ENCODE peak calls at places on chromosome 13, in eight cellular contexts. One of them, this sample, is unnamed. For H3K4me1, the result is how much of the 10 kb centered on the place peaks cover.

GRCh38 chr13:93450226-93450625 is 223.6 kb downstream of the GPC6 start:
- DNase-seq in lower lobe of right lung: no peak
- DNase-seq in neural progenitor cell: no peak
- DNase-seq in mammary epithelial cell: peak
- DNase-seq in stomach: no peak
- DNase-seq in mucosa of descending colon: no peak
- DNase-seq in left ventricle myocardium inferior: no peak
- DNase-seq in HAP-1: peak
- DNase-seq in this sample: no peak

GRCh38 chr13:76398426-76398825 is 487.8 kb downstream of the KCTD12 start:
- DNase-seq in lower lobe of right lung: no peak
- DNase-seq in neural progenitor cell: no peak
- DNase-seq in mammary epithelial cell: no peak
- DNase-seq in stomach: no peak
- DNase-seq in mucosa of descending colon: no peak
- DNase-seq in left ventricle myocardium inferior: no peak
- DNase-seq in HAP-1: no peak
- DNase-seq in this sample: no peak

GRCh38 chr13:112837371-112838037 is 131.5 kb upstream of the MCF2L start:
- DNase-seq in lower lobe of right lung: no peak
- DNase-seq in neural progenitor cell: no peak
- DNase-seq in mammary epithelial cell: no peak
- DNase-seq in stomach: no peak
- DNase-seq in mucosa of descending colon: no peak
- DNase-seq in left ventricle myocardium inferior: no peak
- DNase-seq in HAP-1: no peak
- DNase-seq in this sample: no peak

GRCh38 chr13:78589206-78589605 is 14.1 kb downstream of the POU4F1 start:
- DNase-seq in lower lobe of right lung: no peak
- DNase-seq in neural progenitor cell: peak
- DNase-seq in mammary epithelial cell: peak
- DNase-seq in stomach: no peak
- DNase-seq in mucosa of descending colon: peak
- DNase-seq in left ventricle myocardium inferior: peak
- DNase-seq in HAP-1: peak
- DNase-seq in this sample: peak

GRCh38 chr13:67620665-67621064 is 390.5 kb upstream of the PCDH9 start:
- DNase-seq in lower lobe of right lung: no peak
- DNase-seq in neural progenitor cell: no peak
- DNase-seq in mammary epithelial cell: no peak
- DNase-seq in stomach: no peak
- DNase-seq in mucosa of descending colon: no peak
- DNase-seq in left ventricle myocardium inferior: no peak
- DNase-seq in HAP-1: no peak
- DNase-seq in this sample: no peak

GRCh38 chr13:73090116-73090811 is 31.5 kb downstream of the KLF5 start:
- DNase-seq in lower lobe of right lung: no peak
- DNase-seq in neural progenitor cell: no peak
- DNase-seq in mammary epithelial cell: peak
- DNase-seq in stomach: peak
- DNase-seq in mucosa of descending colon: peak
- DNase-seq in left ventricle myocardium inferior: no peak
- DNase-seq in HAP-1: no peak
- DNase-seq in this sample: no peak

GRCh38 chr13:36297600-36298338 is at the start of gene CCDC169:
- DNase-seq in lower lobe of right lung: peak
- DNase-seq in neural progenitor cell: peak
- DNase-seq in mammary epithelial cell: peak
- DNase-seq in stomach: peak
- DNase-seq in mucosa of descending colon: peak
- DNase-seq in left ventricle myocardium inferior: peak
- DNase-seq in HAP-1: peak
- DNase-seq in this sample: peak

GRCh38 chr13:29786698-29787097 is 63.7 kb downstream of the UBL3 start:
- DNase-seq in lower lobe of right lung: no peak
- DNase-seq in neural progenitor cell: no peak
- DNase-seq in mammary epithelial cell: no peak
- DNase-seq in stomach: no peak
- DNase-seq in mucosa of descending colon: no peak
- DNase-seq in left ventricle myocardium inferior: no peak
- DNase-seq in HAP-1: no peak
- DNase-seq in this sample: no peak

GRCh38 chr13:80390338-80390737 is 49.4 kb upstream of the SPRY2 start:
- DNase-seq in lower lobe of right lung: no peak
- DNase-seq in neural progenitor cell: no peak
- DNase-seq in mammary epithelial cell: no peak
- DNase-seq in stomach: no peak
- DNase-seq in mucosa of descending colon: no peak
- DNase-seq in left ventricle myocardium inferior: no peak
- DNase-seq in HAP-1: no peak
- DNase-seq in this sample: no peak

GRCh38 chr13:23516190-23516589 is 54.0 kb upstream of the TNFRSF19 start:
- DNase-seq in lower lobe of right lung: no peak
- DNase-seq in neural progenitor cell: peak
- DNase-seq in mammary epithelial cell: no peak
- DNase-seq in stomach: no peak
- DNase-seq in mucosa of descending colon: no peak
- DNase-seq in left ventricle myocardium inferior: no peak
- DNase-seq in HAP-1: no peak
- DNase-seq in this sample: no peak

GRCh38 chr13:104592127-104592526 is 1525.9 kb upstream of the SLC10A2 start:
- DNase-seq in lower lobe of right lung: no peak
- DNase-seq in neural progenitor cell: no peak
- DNase-seq in mammary epithelial cell: peak
- DNase-seq in stomach: no peak
- DNase-seq in mucosa of descending colon: no peak
- DNase-seq in left ventricle myocardium inferior: no peak
- DNase-seq in HAP-1: no peak
- DNase-seq in this sample: no peak

GRCh38 chr13:29497137-29497654 is 98.3 kb downstream of the SLC7A1 start:
- DNase-seq in lower lobe of right lung: no peak
- DNase-seq in neural progenitor cell: peak
- DNase-seq in mammary epithelial cell: no peak
- DNase-seq in stomach: no peak
- DNase-seq in mucosa of descending colon: no peak
- DNase-seq in left ventricle myocardium inferior: peak
- DNase-seq in HAP-1: no peak
- DNase-seq in this sample: no peak

GRCh38 chr13:66537417-66537816 is 692.7 kb downstream of the PCDH9 start:
- DNase-seq in lower lobe of right lung: no peak
- DNase-seq in neural progenitor cell: no peak
- DNase-seq in mammary epithelial cell: no peak
- DNase-seq in stomach: no peak
- DNase-seq in mucosa of descending colon: no peak
- DNase-seq in left ventricle myocardium inferior: no peak
- DNase-seq in HAP-1: no peak
- DNase-seq in this sample: no peak

GRCh38 chr13:100533588-100534041 is 55.0 kb downstream of the GGACT start:
- DNase-seq in lower lobe of right lung: peak
- DNase-seq in neural progenitor cell: no peak
- DNase-seq in mammary epithelial cell: no peak
- DNase-seq in stomach: peak
- DNase-seq in mucosa of descending colon: no peak
- DNase-seq in left ventricle myocardium inferior: no peak
- DNase-seq in HAP-1: no peak
- DNase-seq in this sample: peak

GRCh38 chr13:105084931-105085330 is 1450.5 kb downstream of the EFNB2 start:
- DNase-seq in lower lobe of right lung: no peak
- DNase-seq in neural progenitor cell: no peak
- DNase-seq in mammary epithelial cell: no peak
- DNase-seq in stomach: no peak
- DNase-seq in mucosa of descending colon: no peak
- DNase-seq in left ventricle myocardium inferior: no peak
- DNase-seq in HAP-1: no peak
- DNase-seq in this sample: no peak

GRCh38 chr13:24713022-24713421 is 32.8 kb downstream of the ATP12A start:
- DNase-seq in lower lobe of right lung: no peak
- DNase-seq in neural progenitor cell: no peak
- DNase-seq in mammary epithelial cell: no peak
- DNase-seq in stomach: peak
- DNase-seq in mucosa of descending colon: no peak
- DNase-seq in left ventricle myocardium inferior: peak
- DNase-seq in HAP-1: no peak
- DNase-seq in this sample: no peak

GRCh38 chr13:50323440-50324070 is 308.3 kb downstream of the KCNRG start:
- DNase-seq in lower lobe of right lung: no peak
- DNase-seq in neural progenitor cell: no peak
- DNase-seq in mammary epithelial cell: peak
- DNase-seq in stomach: no peak
- DNase-seq in mucosa of descending colon: no peak
- DNase-seq in left ventricle myocardium inferior: no peak
- DNase-seq in HAP-1: no peak
- DNase-seq in this sample: no peak

GRCh38 chr13:114053026-114053425 is 79.2 kb upstream of the C13orf46 start:
- DNase-seq in lower lobe of right lung: no peak
- DNase-seq in neural progenitor cell: no peak
- DNase-seq in mammary epithelial cell: no peak
- DNase-seq in stomach: no peak
- DNase-seq in mucosa of descending colon: no peak
- DNase-seq in left ventricle myocardium inferior: no peak
- DNase-seq in HAP-1: no peak
- DNase-seq in this sample: no peak
- H3K4me1 ChIP-seq in lower lobe of right lung: under half
- H3K4me1 ChIP-seq in neural progenitor cell: under half
- H3K4me1 ChIP-seq in mammary epithelial cell: under half
- H3K4me1 ChIP-seq in stomach: under half
- H3K4me1 ChIP-seq in mucosa of descending colon: under half
- H3K4me1 ChIP-seq in left ventricle myocardium inferior: under half
- H3K4me1 ChIP-seq in HAP-1: under half
- H3K4me1 ChIP-seq in this sample: under half

DNA sequence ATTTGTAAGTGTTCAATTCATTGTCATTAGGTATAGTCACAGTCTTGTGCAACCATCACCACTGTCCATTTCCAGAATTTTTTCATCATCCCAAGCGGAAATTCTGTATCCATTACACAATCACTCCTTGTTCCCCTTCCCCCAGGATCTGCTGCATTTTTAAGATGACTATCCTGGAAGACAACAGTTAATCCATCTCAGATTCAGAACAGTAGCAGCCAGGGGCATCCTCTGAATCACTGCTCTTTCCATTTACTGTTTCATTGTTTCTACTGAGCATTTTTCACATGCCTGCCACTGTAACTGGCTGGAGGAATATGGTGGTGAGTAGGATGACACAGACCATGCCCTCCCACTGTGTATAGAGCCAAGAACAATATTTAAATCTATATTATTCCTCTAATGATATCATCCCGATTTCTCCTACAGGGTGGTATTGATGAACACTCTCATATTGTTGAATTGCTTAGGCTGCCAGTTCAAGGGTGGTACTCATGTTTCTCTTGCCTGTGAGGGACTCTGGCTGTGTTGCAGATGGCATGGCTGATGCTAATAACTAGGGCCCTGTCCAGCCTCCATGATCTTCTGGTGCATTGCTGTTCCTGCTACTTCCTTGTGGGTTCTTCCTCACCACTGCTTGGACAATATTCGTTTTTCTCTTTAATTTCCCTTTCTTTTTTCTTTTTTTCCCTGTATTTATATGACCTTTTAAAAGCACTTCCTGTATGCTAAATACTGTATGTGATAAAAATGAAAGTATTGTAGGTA is 59.0 kb downstream of the WDFY2 start:
- DNase-seq in lower lobe of right lung: no peak
- DNase-seq in neural progenitor cell: no peak
- DNase-seq in mammary epithelial cell: peak
- DNase-seq in stomach: no peak
- DNase-seq in mucosa of descending colon: no peak
- DNase-seq in left ventricle myocardium inferior: no peak
- DNase-seq in HAP-1: no peak
- DNase-seq in this sample: no peak
- H3K4me1 ChIP-seq in lower lobe of right lung: under half
- H3K4me1 ChIP-seq in neural progenitor cell: under half
- H3K4me1 ChIP-seq in mammary epithelial cell: half or more
- H3K4me1 ChIP-seq in stomach: under half
- H3K4me1 ChIP-seq in mucosa of descending colon: under half
- H3K4me1 ChIP-seq in left ventricle myocardium inferior: half or more
- H3K4me1 ChIP-seq in HAP-1: under half
- H3K4me1 ChIP-seq in this sample: under half

DNA sequence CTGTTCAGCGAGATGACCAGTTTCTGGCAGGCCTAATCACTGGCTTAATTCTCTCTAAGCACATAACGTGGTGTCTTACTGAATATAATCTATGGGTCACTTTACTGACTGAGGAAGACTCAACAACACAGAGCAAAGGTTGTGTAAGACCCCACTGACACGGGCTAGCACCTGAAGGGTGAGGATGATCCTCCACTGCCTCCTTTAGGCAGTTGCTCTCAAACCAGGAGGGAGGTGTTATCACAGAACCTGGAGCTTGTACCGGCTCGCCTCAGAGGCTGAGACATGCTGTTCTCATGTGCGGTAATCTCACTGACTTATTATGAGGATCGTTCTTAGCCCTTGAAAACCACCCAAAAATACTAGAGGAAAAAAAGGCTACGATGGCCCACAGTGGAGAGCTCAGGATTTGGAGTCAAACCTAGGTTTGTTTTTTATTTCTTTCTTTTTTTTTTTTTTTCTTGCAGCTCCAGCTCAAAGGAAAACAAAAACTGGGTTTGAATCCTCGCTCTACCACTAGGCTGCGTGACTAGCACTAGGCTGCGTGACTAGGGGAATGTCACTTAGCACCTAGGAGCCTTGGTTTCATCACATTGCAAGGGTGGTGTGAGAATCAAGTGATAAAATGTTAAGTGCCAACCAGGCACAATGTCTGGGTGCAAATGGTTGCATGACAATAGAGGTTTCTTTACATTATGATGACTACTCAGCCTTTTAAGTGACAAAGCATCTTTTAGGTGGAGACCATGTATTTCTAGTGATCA is 28.1 kb downstream of the RCBTB2 start:
- DNase-seq in lower lobe of right lung: no peak
- DNase-seq in neural progenitor cell: no peak
- DNase-seq in mammary epithelial cell: peak
- DNase-seq in stomach: no peak
- DNase-seq in mucosa of descending colon: no peak
- DNase-seq in left ventricle myocardium inferior: no peak
- DNase-seq in HAP-1: no peak
- DNase-seq in this sample: no peak
- H3K4me1 ChIP-seq in lower lobe of right lung: under half
- H3K4me1 ChIP-seq in neural progenitor cell: under half
- H3K4me1 ChIP-seq in mammary epithelial cell: half or more
- H3K4me1 ChIP-seq in stomach: under half
- H3K4me1 ChIP-seq in mucosa of descending colon: under half
- H3K4me1 ChIP-seq in left ventricle myocardium inferior: under half
- H3K4me1 ChIP-seq in HAP-1: under half
- H3K4me1 ChIP-seq in this sample: under half

DNA sequence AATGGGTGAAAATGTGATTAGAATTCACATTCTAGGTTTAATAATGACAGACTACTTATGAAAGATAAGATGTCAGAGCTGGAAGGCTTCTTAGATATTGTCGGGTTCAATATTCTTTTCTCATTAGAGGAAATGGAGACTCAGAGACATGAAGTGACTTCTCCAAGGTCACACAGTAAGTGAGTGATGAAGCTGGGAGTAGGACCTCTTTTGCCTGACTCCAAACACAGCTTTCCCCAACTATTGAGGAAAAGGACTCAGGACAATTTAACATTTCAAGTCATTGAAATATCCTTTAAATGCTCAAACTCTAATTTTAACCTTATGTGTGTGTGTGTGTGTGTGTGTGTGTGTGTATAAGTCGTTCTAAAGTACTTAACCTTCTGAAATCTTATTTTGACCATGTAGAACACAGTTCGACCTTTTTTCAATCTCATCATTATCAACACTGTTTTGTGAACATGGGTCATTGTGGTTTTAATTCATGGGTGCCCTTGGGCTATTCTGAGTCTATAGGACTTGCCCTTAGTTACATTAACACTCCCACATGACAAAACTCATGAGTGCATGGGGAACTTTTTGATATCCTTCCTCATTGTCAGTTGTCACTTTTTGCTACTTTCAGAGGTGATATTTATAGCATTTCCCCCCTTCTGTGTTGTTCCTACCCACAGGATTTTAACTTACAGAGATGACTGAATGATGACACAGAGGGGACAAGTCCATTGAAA is 53.0 kb downstream of the LRCH1 start:
- DNase-seq in lower lobe of right lung: no peak
- DNase-seq in neural progenitor cell: no peak
- DNase-seq in mammary epithelial cell: no peak
- DNase-seq in stomach: no peak
- DNase-seq in mucosa of descending colon: no peak
- DNase-seq in left ventricle myocardium inferior: no peak
- DNase-seq in HAP-1: peak
- DNase-seq in this sample: no peak
- H3K4me1 ChIP-seq in lower lobe of right lung: half or more
- H3K4me1 ChIP-seq in neural progenitor cell: under half
- H3K4me1 ChIP-seq in mammary epithelial cell: under half
- H3K4me1 ChIP-seq in stomach: half or more
- H3K4me1 ChIP-seq in mucosa of descending colon: under half
- H3K4me1 ChIP-seq in left ventricle myocardium inferior: half or more
- H3K4me1 ChIP-seq in HAP-1: under half
- H3K4me1 ChIP-seq in this sample: under half

This sample was measured in right lobe of liver.